ENCODE peak calls at places on chromosomes 5 and 9, in nine cellular contexts. One of them, this sample, is unnamed.

GRCh38 chr5:42543774-42544173 is 120.5 kb downstream of the GHR start:
- DNase-seq in stimulated activated naive CD4-positive, alpha-beta T cell treated with Interleukin-2 at 50 U/mL for 16 hours: no peak
- DNase-seq in HuH-7.5: no peak
- DNase-seq in stimulated activated CD4-positive, alpha-beta T cell treated with anti-CD3 and anti-CD28 coated beads, Interleukin-2, amount 100 ng/mL, for 48 hours: no peak
- DNase-seq in epithelial cell of proximal tubule: no peak
- DNase-seq in stimulated activated CD8-positive, alpha-beta memory T cell treated with anti-CD3 and anti-CD28 coated beads, Interleukin-4, amount 100 ng/mL, for 24 hours: no peak
- DNase-seq in cardiac fibroblast: no peak
- DNase-seq in iPS-NIHi11: no peak
- DNase-seq in NCI-H2171: no peak
- DNase-seq in this sample: no peak

GRCh38 chr9:84711936-84712335 is 42.4 kb downstream of the NTRK2 start:
- DNase-seq in stimulated activated naive CD4-positive, alpha-beta T cell treated with Interleukin-2 at 50 U/mL for 16 hours: no peak
- DNase-seq in HuH-7.5: no peak
- DNase-seq in epithelial cell of proximal tubule: no peak
- DNase-seq in NCI-H2171: no peak
- DNase-seq in cardiac fibroblast: peak; percentile 7
- DNase-seq in stimulated activated CD8-positive, alpha-beta memory T cell treated with anti-CD3 and anti-CD28 coated beads, Interleukin-4, amount 100 ng/mL, for 24 hours: no peak
- DNase-seq in stimulated activated CD4-positive, alpha-beta T cell treated with anti-CD3 and anti-CD28 coated beads, Interleukin-2, amount 100 ng/mL, for 48 hours: no peak
- DNase-seq in iPS-NIHi11: no peak
- DNase-seq in this sample: no peak

GRCh38 chr5:123035950-123036390 is 555 bp downstream of the PPIC start:
- DNase-seq in stimulated activated naive CD4-positive, alpha-beta T cell treated with Interleukin-2 at 50 U/mL for 16 hours: no peak
- DNase-seq in stimulated activated CD4-positive, alpha-beta T cell treated with anti-CD3 and anti-CD28 coated beads, Interleukin-2, amount 100 ng/mL, for 48 hours: no peak
- DNase-seq in HuH-7.5: peak; percentile 38
- DNase-seq in cardiac fibroblast: peak; percentile 47
- DNase-seq in NCI-H2171: no peak
- DNase-seq in stimulated activated CD8-positive, alpha-beta memory T cell treated with anti-CD3 and anti-CD28 coated beads, Interleukin-4, amount 100 ng/mL, for 24 hours: no peak
- DNase-seq in iPS-NIHi11: peak; percentile 66
- DNase-seq in epithelial cell of proximal tubule: no peak
- DNase-seq in this sample: no peak

GRCh38 chr9:137034039-137034708 is 2.3 kb upstream of the FUT7 start:
- DNase-seq in HuH-7.5: no peak
- DNase-seq in stimulated activated CD4-positive, alpha-beta T cell treated with anti-CD3 and anti-CD28 coated beads, Interleukin-2, amount 100 ng/mL, for 48 hours: no peak
- DNase-seq in epithelial cell of proximal tubule: no peak
- DNase-seq in stimulated activated naive CD4-positive, alpha-beta T cell treated with Interleukin-2 at 50 U/mL for 16 hours: no peak
- DNase-seq in stimulated activated CD8-positive, alpha-beta memory T cell treated with anti-CD3 and anti-CD28 coated beads, Interleukin-4, amount 100 ng/mL, for 24 hours: no peak
- DNase-seq in NCI-H2171: no peak
- DNase-seq in iPS-NIHi11: no peak
- DNase-seq in cardiac fibroblast: no peak
- DNase-seq in this sample: no peak

GRCh38 chr9:135769489-135770202 is 67.7 kb downstream of the KCNT1 start:
- DNase-seq in cardiac fibroblast: no peak
- DNase-seq in iPS-NIHi11: no peak
- DNase-seq in stimulated activated naive CD4-positive, alpha-beta T cell treated with Interleukin-2 at 50 U/mL for 16 hours: no peak
- DNase-seq in epithelial cell of proximal tubule: no peak
- DNase-seq in NCI-H2171: no peak
- DNase-seq in HuH-7.5: no peak
- DNase-seq in stimulated activated CD4-positive, alpha-beta T cell treated with anti-CD3 and anti-CD28 coated beads, Interleukin-2, amount 100 ng/mL, for 48 hours: no peak
- DNase-seq in stimulated activated CD8-positive, alpha-beta memory T cell treated with anti-CD3 and anti-CD28 coated beads, Interleukin-4, amount 100 ng/mL, for 24 hours: no peak
- DNase-seq in this sample: no peak

GRCh38 chr5:180157866-180158265 is 51.1 kb downstream of the RASGEF1C start:
- DNase-seq in iPS-NIHi11: no peak
- DNase-seq in NCI-H2171: no peak
- DNase-seq in stimulated activated CD4-positive, alpha-beta T cell treated with anti-CD3 and anti-CD28 coated beads, Interleukin-2, amount 100 ng/mL, for 48 hours: no peak
- DNase-seq in stimulated activated CD8-positive, alpha-beta memory T cell treated with anti-CD3 and anti-CD28 coated beads, Interleukin-4, amount 100 ng/mL, for 24 hours: no peak
- DNase-seq in cardiac fibroblast: no peak
- DNase-seq in epithelial cell of proximal tubule: no peak
- DNase-seq in stimulated activated naive CD4-positive, alpha-beta T cell treated with Interleukin-2 at 50 U/mL for 16 hours: no peak
- DNase-seq in HuH-7.5: no peak
- DNase-seq in this sample: no peak

GRCh38 chr9:129783516-129784361 is 19.2 kb upstream of the TOR1B start:
- DNase-seq in iPS-NIHi11: peak; percentile 91
- DNase-seq in stimulated activated naive CD4-positive, alpha-beta T cell treated with Interleukin-2 at 50 U/mL for 16 hours: peak; percentile 59
- DNase-seq in stimulated activated CD8-positive, alpha-beta memory T cell treated with anti-CD3 and anti-CD28 coated beads, Interleukin-4, amount 100 ng/mL, for 24 hours: peak; percentile 57
- DNase-seq in stimulated activated CD4-positive, alpha-beta T cell treated with anti-CD3 and anti-CD28 coated beads, Interleukin-2, amount 100 ng/mL, for 48 hours: peak; percentile 72
- DNase-seq in HuH-7.5: peak; percentile 86
- DNase-seq in NCI-H2171: peak; percentile 79
- DNase-seq in cardiac fibroblast: peak; percentile 86
- DNase-seq in epithelial cell of proximal tubule: no peak
- DNase-seq in this sample: peak; percentile 19

GRCh38 chr5:145362261-145362660 is 472.9 kb downstream of the PRELID2 start:
- DNase-seq in NCI-H2171: no peak
- DNase-seq in cardiac fibroblast: peak; percentile 95
- DNase-seq in iPS-NIHi11: no peak
- DNase-seq in epithelial cell of proximal tubule: peak; percentile 73
- DNase-seq in stimulated activated CD8-positive, alpha-beta memory T cell treated with anti-CD3 and anti-CD28 coated beads, Interleukin-4, amount 100 ng/mL, for 24 hours: no peak
- DNase-seq in stimulated activated naive CD4-positive, alpha-beta T cell treated with Interleukin-2 at 50 U/mL for 16 hours: no peak
- DNase-seq in stimulated activated CD4-positive, alpha-beta T cell treated with anti-CD3 and anti-CD28 coated beads, Interleukin-2, amount 100 ng/mL, for 48 hours: no peak
- DNase-seq in HuH-7.5: no peak
- DNase-seq in this sample: no peak

GRCh38 chr9:104075801-104076753 is 18.0 kb upstream of the SMC2 start:
- DNase-seq in cardiac fibroblast: peak; percentile 85
- DNase-seq in NCI-H2171: no peak
- DNase-seq in iPS-NIHi11: no peak
- DNase-seq in stimulated activated CD8-positive, alpha-beta memory T cell treated with anti-CD3 and anti-CD28 coated beads, Interleukin-4, amount 100 ng/mL, for 24 hours: no peak
- DNase-seq in stimulated activated naive CD4-positive, alpha-beta T cell treated with Interleukin-2 at 50 U/mL for 16 hours: no peak
- DNase-seq in stimulated activated CD4-positive, alpha-beta T cell treated with anti-CD3 and anti-CD28 coated beads, Interleukin-2, amount 100 ng/mL, for 48 hours: no peak
- DNase-seq in HuH-7.5: no peak
- DNase-seq in epithelial cell of proximal tubule: peak; percentile 60
- DNase-seq in this sample: no peak

GRCh38 chr5:21173526-21173925 is 1185.5 kb upstream of the CDH18 start:
- DNase-seq in iPS-NIHi11: no peak
- DNase-seq in stimulated activated CD4-positive, alpha-beta T cell treated with anti-CD3 and anti-CD28 coated beads, Interleukin-2, amount 100 ng/mL, for 48 hours: no peak
- DNase-seq in cardiac fibroblast: peak; percentile 12
- DNase-seq in HuH-7.5: no peak
- DNase-seq in NCI-H2171: no peak
- DNase-seq in stimulated activated naive CD4-positive, alpha-beta T cell treated with Interleukin-2 at 50 U/mL for 16 hours: no peak
- DNase-seq in stimulated activated CD8-positive, alpha-beta memory T cell treated with anti-CD3 and anti-CD28 coated beads, Interleukin-4, amount 100 ng/mL, for 24 hours: no peak
- DNase-seq in epithelial cell of proximal tubule: no peak
- DNase-seq in this sample: no peak

GRCh38 chr9:133572821-133573361 is 36.3 kb downstream of the FAM163B start:
- DNase-seq in NCI-H2171: peak; percentile 50
- DNase-seq in stimulated activated CD4-positive, alpha-beta T cell treated with anti-CD3 and anti-CD28 coated beads, Interleukin-2, amount 100 ng/mL, for 48 hours: no peak
- DNase-seq in HuH-7.5: no peak
- DNase-seq in cardiac fibroblast: no peak
- DNase-seq in stimulated activated CD8-positive, alpha-beta memory T cell treated with anti-CD3 and anti-CD28 coated beads, Interleukin-4, amount 100 ng/mL, for 24 hours: no peak
- DNase-seq in epithelial cell of proximal tubule: no peak
- DNase-seq in iPS-NIHi11: no peak
- DNase-seq in stimulated activated naive CD4-positive, alpha-beta T cell treated with Interleukin-2 at 50 U/mL for 16 hours: no peak
- DNase-seq in this sample: no peak

GRCh38 chr9:2570615-2571479 is 50.7 kb upstream of the VLDLR start:
- DNase-seq in epithelial cell of proximal tubule: peak; percentile 46
- DNase-seq in cardiac fibroblast: peak; percentile 72
- DNase-seq in stimulated activated naive CD4-positive, alpha-beta T cell treated with Interleukin-2 at 50 U/mL for 16 hours: no peak
- DNase-seq in stimulated activated CD8-positive, alpha-beta memory T cell treated with anti-CD3 and anti-CD28 coated beads, Interleukin-4, amount 100 ng/mL, for 24 hours: peak; percentile 10
- DNase-seq in stimulated activated CD4-positive, alpha-beta T cell treated with anti-CD3 and anti-CD28 coated beads, Interleukin-2, amount 100 ng/mL, for 48 hours: no peak
- DNase-seq in NCI-H2171: peak; percentile 6
- DNase-seq in HuH-7.5: no peak
- DNase-seq in iPS-NIHi11: no peak
- DNase-seq in this sample: no peak

GRCh38 chr9:503331-503730 is 288.7 kb downstream of the DOCK8 start:
- DNase-seq in stimulated activated naive CD4-positive, alpha-beta T cell treated with Interleukin-2 at 50 U/mL for 16 hours: no peak
- DNase-seq in epithelial cell of proximal tubule: no peak
- DNase-seq in HuH-7.5: no peak
- DNase-seq in NCI-H2171: no peak
- DNase-seq in iPS-NIHi11: no peak
- DNase-seq in cardiac fibroblast: no peak
- DNase-seq in stimulated activated CD4-positive, alpha-beta T cell treated with anti-CD3 and anti-CD28 coated beads, Interleukin-2, amount 100 ng/mL, for 48 hours: no peak
- DNase-seq in stimulated activated CD8-positive, alpha-beta memory T cell treated with anti-CD3 and anti-CD28 coated beads, Interleukin-4, amount 100 ng/mL, for 24 hours: no peak
- DNase-seq in this sample: no peak

GRCh38 chr5:17436766-17437221 is 61.2 kb upstream of the TAF11L2 start:
- DNase-seq in stimulated activated naive CD4-positive, alpha-beta T cell treated with Interleukin-2 at 50 U/mL for 16 hours: no peak
- DNase-seq in NCI-H2171: no peak
- DNase-seq in stimulated activated CD4-positive, alpha-beta T cell treated with anti-CD3 and anti-CD28 coated beads, Interleukin-2, amount 100 ng/mL, for 48 hours: no peak
- DNase-seq in epithelial cell of proximal tubule: no peak
- DNase-seq in iPS-NIHi11: no peak
- DNase-seq in HuH-7.5: no peak
- DNase-seq in cardiac fibroblast: no peak
- DNase-seq in stimulated activated CD8-positive, alpha-beta memory T cell treated with anti-CD3 and anti-CD28 coated beads, Interleukin-4, amount 100 ng/mL, for 24 hours: no peak
- DNase-seq in this sample: no peak

GRCh38 chr9:70003786-70004185 is 39.9 kb upstream of the MAMDC2 start:
- DNase-seq in epithelial cell of proximal tubule: no peak
- DNase-seq in NCI-H2171: no peak
- DNase-seq in iPS-NIHi11: no peak
- DNase-seq in HuH-7.5: no peak
- DNase-seq in stimulated activated CD8-positive, alpha-beta memory T cell treated with anti-CD3 and anti-CD28 coated beads, Interleukin-4, amount 100 ng/mL, for 24 hours: no peak
- DNase-seq in stimulated activated CD4-positive, alpha-beta T cell treated with anti-CD3 and anti-CD28 coated beads, Interleukin-2, amount 100 ng/mL, for 48 hours: no peak
- DNase-seq in cardiac fibroblast: peak; percentile 85
- DNase-seq in stimulated activated naive CD4-positive, alpha-beta T cell treated with Interleukin-2 at 50 U/mL for 16 hours: no peak
- DNase-seq in this sample: no peak

GRCh38 chr9:69385474-69386091 is 60.6 kb downstream of the ENTREP1 start:
- DNase-seq in stimulated activated naive CD4-positive, alpha-beta T cell treated with Interleukin-2 at 50 U/mL for 16 hours: no peak
- DNase-seq in HuH-7.5: no peak
- DNase-seq in NCI-H2171: peak; percentile 8
- DNase-seq in stimulated activated CD8-positive, alpha-beta memory T cell treated with anti-CD3 and anti-CD28 coated beads, Interleukin-4, amount 100 ng/mL, for 24 hours: no peak
- DNase-seq in iPS-NIHi11: peak; percentile 62
- DNase-seq in stimulated activated CD4-positive, alpha-beta T cell treated with anti-CD3 and anti-CD28 coated beads, Interleukin-2, amount 100 ng/mL, for 48 hours: no peak
- DNase-seq in cardiac fibroblast: no peak
- DNase-seq in epithelial cell of proximal tubule: no peak
- DNase-seq in this sample: no peak

GRCh38 chr5:132293066-132293991 is 865 bp upstream of the SLC22A4 start:
- DNase-seq in iPS-NIHi11: peak; percentile 89
- DNase-seq in stimulated activated CD4-positive, alpha-beta T cell treated with anti-CD3 and anti-CD28 coated beads, Interleukin-2, amount 100 ng/mL, for 48 hours: peak; percentile 64
- DNase-seq in stimulated activated naive CD4-positive, alpha-beta T cell treated with Interleukin-2 at 50 U/mL for 16 hours: peak; percentile 71
- DNase-seq in HuH-7.5: peak; percentile 71
- DNase-seq in stimulated activated CD8-positive, alpha-beta memory T cell treated with anti-CD3 and anti-CD28 coated beads, Interleukin-4, amount 100 ng/mL, for 24 hours: peak; percentile 74
- DNase-seq in cardiac fibroblast: peak; percentile 88
- DNase-seq in epithelial cell of proximal tubule: no peak
- DNase-seq in NCI-H2171: peak; percentile 75
- DNase-seq in this sample: peak; percentile 24

GRCh38 chr5:78496373-78496772 is 136.0 kb downstream of the SCAMP1 start:
- DNase-seq in iPS-NIHi11: no peak
- DNase-seq in stimulated activated CD4-positive, alpha-beta T cell treated with anti-CD3 and anti-CD28 coated beads, Interleukin-2, amount 100 ng/mL, for 48 hours: no peak
- DNase-seq in stimulated activated CD8-positive, alpha-beta memory T cell treated with anti-CD3 and anti-CD28 coated beads, Interleukin-4, amount 100 ng/mL, for 24 hours: no peak
- DNase-seq in epithelial cell of proximal tubule: no peak
- DNase-seq in stimulated activated naive CD4-positive, alpha-beta T cell treated with Interleukin-2 at 50 U/mL for 16 hours: no peak
- DNase-seq in cardiac fibroblast: peak; percentile 76
- DNase-seq in NCI-H2171: no peak
- DNase-seq in HuH-7.5: no peak
- DNase-seq in this sample: no peak

GRCh38 chr5:91179018-91179417 is 204.1 kb downstream of the ARRDC3 start:
- DNase-seq in iPS-NIHi11: no peak
- DNase-seq in stimulated activated CD4-positive, alpha-beta T cell treated with anti-CD3 and anti-CD28 coated beads, Interleukin-2, amount 100 ng/mL, for 48 hours: no peak
- DNase-seq in HuH-7.5: no peak
- DNase-seq in epithelial cell of proximal tubule: no peak
- DNase-seq in stimulated activated CD8-positive, alpha-beta memory T cell treated with anti-CD3 and anti-CD28 coated beads, Interleukin-4, amount 100 ng/mL, for 24 hours: no peak
- DNase-seq in cardiac fibroblast: peak; percentile 39
- DNase-seq in stimulated activated naive CD4-positive, alpha-beta T cell treated with Interleukin-2 at 50 U/mL for 16 hours: no peak
- DNase-seq in NCI-H2171: no peak
- DNase-seq in this sample: no peak

GRCh38 chr5:1381370-1382247 is 36.7 kb upstream of the CLPTM1L start:
- DNase-seq in NCI-H2171: no peak
- DNase-seq in cardiac fibroblast: no peak
- DNase-seq in HuH-7.5: no peak
- DNase-seq in iPS-NIHi11: no peak
- DNase-seq in stimulated activated CD4-positive, alpha-beta T cell treated with anti-CD3 and anti-CD28 coated beads, Interleukin-2, amount 100 ng/mL, for 48 hours: no peak
- DNase-seq in stimulated activated naive CD4-positive, alpha-beta T cell treated with Interleukin-2 at 50 U/mL for 16 hours: no peak
- DNase-seq in stimulated activated CD8-positive, alpha-beta memory T cell treated with anti-CD3 and anti-CD28 coated beads, Interleukin-4, amount 100 ng/mL, for 24 hours: no peak
- DNase-seq in epithelial cell of proximal tubule: no peak
- DNase-seq in this sample: no peak

GRCh38 chr9:121748080-121748479 is 96.6 kb downstream of the DAB2IP start:
- DNase-seq in stimulated activated CD8-positive, alpha-beta memory T cell treated with anti-CD3 and anti-CD28 coated beads, Interleukin-4, amount 100 ng/mL, for 24 hours: no peak
- DNase-seq in epithelial cell of proximal tubule: no peak
- DNase-seq in HuH-7.5: no peak
- DNase-seq in cardiac fibroblast: peak; percentile 20
- DNase-seq in NCI-H2171: no peak
- DNase-seq in stimulated activated naive CD4-positive, alpha-beta T cell treated with Interleukin-2 at 50 U/mL for 16 hours: no peak
- DNase-seq in iPS-NIHi11: no peak
- DNase-seq in stimulated activated CD4-positive, alpha-beta T cell treated with anti-CD3 and anti-CD28 coated beads, Interleukin-2, amount 100 ng/mL, for 48 hours: no peak
- DNase-seq in this sample: no peak

GRCh38 chr5:17670353-17670752 is 36.1 kb downstream of the TAF11L14 start:
- DNase-seq in NCI-H2171: no peak
- DNase-seq in stimulated activated CD4-positive, alpha-beta T cell treated with anti-CD3 and anti-CD28 coated beads, Interleukin-2, amount 100 ng/mL, for 48 hours: no peak
- DNase-seq in iPS-NIHi11: no peak
- DNase-seq in stimulated activated naive CD4-positive, alpha-beta T cell treated with Interleukin-2 at 50 U/mL for 16 hours: no peak
- DNase-seq in HuH-7.5: no peak
- DNase-seq in cardiac fibroblast: no peak
- DNase-seq in epithelial cell of proximal tubule: no peak
- DNase-seq in stimulated activated CD8-positive, alpha-beta memory T cell treated with anti-CD3 and anti-CD28 coated beads, Interleukin-4, amount 100 ng/mL, for 24 hours: no peak
- DNase-seq in this sample: no peak

GRCh38 chr9:128011071-128011817 is 30.5 kb upstream of the EEIG1 start:
- DNase-seq in iPS-NIHi11: no peak
- DNase-seq in cardiac fibroblast: no peak
- DNase-seq in epithelial cell of proximal tubule: no peak
- DNase-seq in stimulated activated CD8-positive, alpha-beta memory T cell treated with anti-CD3 and anti-CD28 coated beads, Interleukin-4, amount 100 ng/mL, for 24 hours: no peak
- DNase-seq in stimulated activated naive CD4-positive, alpha-beta T cell treated with Interleukin-2 at 50 U/mL for 16 hours: no peak
- DNase-seq in HuH-7.5: no peak
- DNase-seq in stimulated activated CD4-positive, alpha-beta T cell treated with anti-CD3 and anti-CD28 coated beads, Interleukin-2, amount 100 ng/mL, for 48 hours: no peak
- DNase-seq in NCI-H2171: no peak
- DNase-seq in this sample: no peak

GRCh38 chr9:99076483-99077171 is 28.3 kb upstream of the TGFBR1 start:
- DNase-seq in stimulated activated CD8-positive, alpha-beta memory T cell treated with anti-CD3 and anti-CD28 coated beads, Interleukin-4, amount 100 ng/mL, for 24 hours: no peak
- DNase-seq in stimulated activated CD4-positive, alpha-beta T cell treated with anti-CD3 and anti-CD28 coated beads, Interleukin-2, amount 100 ng/mL, for 48 hours: no peak
- DNase-seq in epithelial cell of proximal tubule: no peak
- DNase-seq in iPS-NIHi11: no peak
- DNase-seq in HuH-7.5: no peak
- DNase-seq in stimulated activated naive CD4-positive, alpha-beta T cell treated with Interleukin-2 at 50 U/mL for 16 hours: no peak
- DNase-seq in cardiac fibroblast: no peak
- DNase-seq in NCI-H2171: no peak
- DNase-seq in this sample: no peak

GRCh38 chr5:73157399-73158303 is 15.3 kb upstream of the TMEM174 start:
- DNase-seq in stimulated activated naive CD4-positive, alpha-beta T cell treated with Interleukin-2 at 50 U/mL for 16 hours: no peak
- DNase-seq in iPS-NIHi11: no peak
- DNase-seq in HuH-7.5: no peak
- DNase-seq in NCI-H2171: no peak
- DNase-seq in stimulated activated CD8-positive, alpha-beta memory T cell treated with anti-CD3 and anti-CD28 coated beads, Interleukin-4, amount 100 ng/mL, for 24 hours: no peak
- DNase-seq in epithelial cell of proximal tubule: no peak
- DNase-seq in cardiac fibroblast: no peak
- DNase-seq in stimulated activated CD4-positive, alpha-beta T cell treated with anti-CD3 and anti-CD28 coated beads, Interleukin-2, amount 100 ng/mL, for 48 hours: no peak
- DNase-seq in this sample: no peak

GRCh38 chr5:113378081-113378480 is 56.7 kb downstream of the TSSK1B start:
- DNase-seq in stimulated activated naive CD4-positive, alpha-beta T cell treated with Interleukin-2 at 50 U/mL for 16 hours: no peak
- DNase-seq in iPS-NIHi11: no peak
- DNase-seq in HuH-7.5: no peak
- DNase-seq in epithelial cell of proximal tubule: no peak
- DNase-seq in stimulated activated CD4-positive, alpha-beta T cell treated with anti-CD3 and anti-CD28 coated beads, Interleukin-2, amount 100 ng/mL, for 48 hours: no peak
- DNase-seq in stimulated activated CD8-positive, alpha-beta memory T cell treated with anti-CD3 and anti-CD28 coated beads, Interleukin-4, amount 100 ng/mL, for 24 hours: no peak
- DNase-seq in NCI-H2171: no peak
- DNase-seq in cardiac fibroblast: peak; percentile 24
- DNase-seq in this sample: no peak

GRCh38 chr5:14452685-14453084 is 128.9 kb upstream of the OTULINL start:
- DNase-seq in stimulated activated naive CD4-positive, alpha-beta T cell treated with Interleukin-2 at 50 U/mL for 16 hours: no peak
- DNase-seq in stimulated activated CD8-positive, alpha-beta memory T cell treated with anti-CD3 and anti-CD28 coated beads, Interleukin-4, amount 100 ng/mL, for 24 hours: no peak
- DNase-seq in cardiac fibroblast: no peak
- DNase-seq in epithelial cell of proximal tubule: no peak
- DNase-seq in HuH-7.5: no peak
- DNase-seq in NCI-H2171: no peak
- DNase-seq in iPS-NIHi11: no peak
- DNase-seq in stimulated activated CD4-positive, alpha-beta T cell treated with anti-CD3 and anti-CD28 coated beads, Interleukin-2, amount 100 ng/mL, for 48 hours: no peak
- DNase-seq in this sample: no peak

GRCh38 chr9:76732341-76732958 is 31.8 kb upstream of the PCA3 start:
- DNase-seq in stimulated activated CD8-positive, alpha-beta memory T cell treated with anti-CD3 and anti-CD28 coated beads, Interleukin-4, amount 100 ng/mL, for 24 hours: no peak
- DNase-seq in cardiac fibroblast: no peak
- DNase-seq in HuH-7.5: no peak
- DNase-seq in NCI-H2171: no peak
- DNase-seq in stimulated activated CD4-positive, alpha-beta T cell treated with anti-CD3 and anti-CD28 coated beads, Interleukin-2, amount 100 ng/mL, for 48 hours: no peak
- DNase-seq in stimulated activated naive CD4-positive, alpha-beta T cell treated with Interleukin-2 at 50 U/mL for 16 hours: no peak
- DNase-seq in epithelial cell of proximal tubule: no peak
- DNase-seq in iPS-NIHi11: no peak
- DNase-seq in this sample: no peak

GRCh38 chr5:139955616-139956283 is 87.3 kb downstream of the NRG2 start:
- DNase-seq in HuH-7.5: no peak
- DNase-seq in epithelial cell of proximal tubule: no peak
- DNase-seq in NCI-H2171: peak; percentile 13
- DNase-seq in stimulated activated CD4-positive, alpha-beta T cell treated with anti-CD3 and anti-CD28 coated beads, Interleukin-2, amount 100 ng/mL, for 48 hours: no peak
- DNase-seq in cardiac fibroblast: no peak
- DNase-seq in stimulated activated naive CD4-positive, alpha-beta T cell treated with Interleukin-2 at 50 U/mL for 16 hours: no peak
- DNase-seq in stimulated activated CD8-positive, alpha-beta memory T cell treated with anti-CD3 and anti-CD28 coated beads, Interleukin-4, amount 100 ng/mL, for 24 hours: no peak
- DNase-seq in iPS-NIHi11: peak; percentile 57
- DNase-seq in this sample: no peak

GRCh38 chr5:141960018-141960417 is 2.0 kb upstream of the PCDH12 start:
- DNase-seq in iPS-NIHi11: peak; percentile 37
- DNase-seq in HuH-7.5: no peak
- DNase-seq in NCI-H2171: no peak
- DNase-seq in stimulated activated naive CD4-positive, alpha-beta T cell treated with Interleukin-2 at 50 U/mL for 16 hours: no peak
- DNase-seq in cardiac fibroblast: no peak
- DNase-seq in stimulated activated CD4-positive, alpha-beta T cell treated with anti-CD3 and anti-CD28 coated beads, Interleukin-2, amount 100 ng/mL, for 48 hours: peak; percentile 23
- DNase-seq in stimulated activated CD8-positive, alpha-beta memory T cell treated with anti-CD3 and anti-CD28 coated beads, Interleukin-4, amount 100 ng/mL, for 24 hours: no peak
- DNase-seq in epithelial cell of proximal tubule: no peak
- DNase-seq in this sample: no peak

GRCh38 chr9:21653091-21653490 is 149.3 kb upstream of the MTAP start:
- DNase-seq in stimulated activated CD4-positive, alpha-beta T cell treated with anti-CD3 and anti-CD28 coated beads, Interleukin-2, amount 100 ng/mL, for 48 hours: no peak
- DNase-seq in stimulated activated CD8-positive, alpha-beta memory T cell treated with anti-CD3 and anti-CD28 coated beads, Interleukin-4, amount 100 ng/mL, for 24 hours: no peak
- DNase-seq in cardiac fibroblast: peak; percentile 30
- DNase-seq in epithelial cell of proximal tubule: peak; percentile 3
- DNase-seq in stimulated activated naive CD4-positive, alpha-beta T cell treated with Interleukin-2 at 50 U/mL for 16 hours: no peak
- DNase-seq in iPS-NIHi11: no peak
- DNase-seq in NCI-H2171: no peak
- DNase-seq in HuH-7.5: no peak
- DNase-seq in this sample: no peak